ENCODE peak calls at places on chromosomes 2 and 18, in four cellular contexts. One of them, this sample, is unnamed.

GRCh38 chr2:26816893-26817292 is 31.0 kb downstream of the CENPA start:
- DNase-seq in right lobe of liver: no peak
- DNase-seq in cardiac fibroblast: no peak
- DNase-seq in choroid plexus epithelial cell: no peak
- DNase-seq in this sample: no peak

GRCh38 chr2:26613241-26614204 is 27.6 kb downstream of the CIB4 start:
- DNase-seq in right lobe of liver: no peak
- DNase-seq in cardiac fibroblast: peak; percentile 22
- DNase-seq in choroid plexus epithelial cell: peak; percentile 24
- DNase-seq in this sample: no peak

GRCh38 chr2:120520929-120521912 is 175.3 kb downstream of the INHBB start:
- DNase-seq in right lobe of liver: no peak
- DNase-seq in cardiac fibroblast: peak; percentile 47
- DNase-seq in choroid plexus epithelial cell: peak; percentile 59
- DNase-seq in this sample: no peak

GRCh38 chr2:167955264-167955906 is 292.0 kb downstream of the STK39 start:
- DNase-seq in right lobe of liver: no peak
- DNase-seq in cardiac fibroblast: no peak
- DNase-seq in choroid plexus epithelial cell: no peak
- DNase-seq in this sample: no peak

GRCh38 chr2:133829686-133830085 is 261.4 kb upstream of the NCKAP5 start:
- DNase-seq in right lobe of liver: no peak
- DNase-seq in cardiac fibroblast: no peak
- DNase-seq in choroid plexus epithelial cell: no peak
- DNase-seq in this sample: no peak

GRCh38 chr2:211899871-211900482 is 638.6 kb downstream of the ERBB4 start:
- DNase-seq in right lobe of liver: no peak
- DNase-seq in cardiac fibroblast: no peak
- DNase-seq in choroid plexus epithelial cell: peak; percentile 11
- DNase-seq in this sample: no peak

GRCh38 chr2:213004197-213004821 is 147.1 kb downstream of the IKZF2 start:
- DNase-seq in right lobe of liver: no peak
- DNase-seq in cardiac fibroblast: peak; percentile 33
- DNase-seq in choroid plexus epithelial cell: peak; percentile 34
- DNase-seq in this sample: no peak

GRCh38 chr2:83282851-83283250 is 1176.2 kb downstream of the SUCLG1 start:
- DNase-seq in right lobe of liver: no peak
- DNase-seq in cardiac fibroblast: no peak
- DNase-seq in choroid plexus epithelial cell: no peak
- DNase-seq in this sample: no peak

GRCh38 chr2:188024811-188025210 is 266.9 kb upstream of the GULP1 start:
- DNase-seq in right lobe of liver: no peak
- DNase-seq in cardiac fibroblast: peak; percentile 7
- DNase-seq in choroid plexus epithelial cell: peak; percentile 36
- DNase-seq in this sample: no peak

GRCh38 chr2:24201496-24201895 is 26.6 kb downstream of the FAM228A start:
- DNase-seq in right lobe of liver: no peak
- DNase-seq in cardiac fibroblast: no peak
- DNase-seq in choroid plexus epithelial cell: no peak
- DNase-seq in this sample: no peak

GRCh38 chr2:100262555-100263320 is 59.6 kb downstream of the LONRF2 start:
- DNase-seq in right lobe of liver: peak; percentile 74
- DNase-seq in cardiac fibroblast: peak; percentile 71
- DNase-seq in choroid plexus epithelial cell: peak; percentile 68
- DNase-seq in this sample: no peak

GRCh38 chr18:26813043-26813442 is 52.5 kb downstream of the AQP4 start:
- DNase-seq in right lobe of liver: peak; percentile 31
- DNase-seq in cardiac fibroblast: peak; percentile 2
- DNase-seq in choroid plexus epithelial cell: peak; percentile 56
- DNase-seq in this sample: no peak

GRCh38 chr2:239406316-239406995 is 5.6 kb upstream of the HDAC4 start:
- DNase-seq in right lobe of liver: no peak
- DNase-seq in cardiac fibroblast: no peak
- DNase-seq in choroid plexus epithelial cell: no peak
- DNase-seq in this sample: peak; percentile 80

GRCh38 chr2:151162185-151162584 is 99.5 kb downstream of the RBM43 start:
- DNase-seq in right lobe of liver: no peak
- DNase-seq in cardiac fibroblast: peak; percentile 74
- DNase-seq in choroid plexus epithelial cell: peak; percentile 72
- DNase-seq in this sample: no peak

GRCh38 chr18:70072678-70073077 is 125.0 kb upstream of the CD226 start:
- DNase-seq in right lobe of liver: no peak
- DNase-seq in cardiac fibroblast: peak; percentile 67
- DNase-seq in choroid plexus epithelial cell: peak; percentile 74
- DNase-seq in this sample: no peak

GRCh38 chr2:66693007-66693965 is 258.4 kb downstream of the MEIS1 start:
- DNase-seq in right lobe of liver: no peak
- DNase-seq in cardiac fibroblast: no peak
- DNase-seq in choroid plexus epithelial cell: no peak
- DNase-seq in this sample: no peak

GRCh38 chr18:77271720-77272481 is 22.3 kb downstream of the GALR1 start:
- DNase-seq in right lobe of liver: no peak
- DNase-seq in cardiac fibroblast: peak; percentile 35
- DNase-seq in choroid plexus epithelial cell: peak; percentile 93
- DNase-seq in this sample: no peak

GRCh38 chr18:32095156-32095555 is 3.5 kb downstream of the RNF138 start:
- DNase-seq in right lobe of liver: no peak
- DNase-seq in cardiac fibroblast: no peak
- DNase-seq in choroid plexus epithelial cell: no peak
- DNase-seq in this sample: no peak

GRCh38 chr18:40431071-40431998 is 1523.7 kb upstream of the PIK3C3 start:
- DNase-seq in right lobe of liver: no peak
- DNase-seq in cardiac fibroblast: no peak
- DNase-seq in choroid plexus epithelial cell: peak; percentile 7
- DNase-seq in this sample: no peak

GRCh38 chr2:85607268-85608215 is 4.3 kb downstream of the C2orf68 start:
- DNase-seq in right lobe of liver: no peak
- DNase-seq in cardiac fibroblast: no peak
- DNase-seq in choroid plexus epithelial cell: no peak
- DNase-seq in this sample: no peak

GRCh38 chr2:195805283-195805976 is 148.4 kb downstream of the SLC39A10 start:
- DNase-seq in right lobe of liver: no peak
- DNase-seq in cardiac fibroblast: no peak
- DNase-seq in choroid plexus epithelial cell: no peak
- DNase-seq in this sample: no peak

GRCh38 chr2:25473758-25474335 is 132.1 kb upstream of the DNMT3A start:
- DNase-seq in right lobe of liver: no peak
- DNase-seq in cardiac fibroblast: peak; percentile 72
- DNase-seq in choroid plexus epithelial cell: peak; percentile 67
- DNase-seq in this sample: no peak

GRCh38 chr2:26034597-26035067 is 748 bp downstream of the RAB10 start:
- DNase-seq in right lobe of liver: no peak
- DNase-seq in cardiac fibroblast: no peak
- DNase-seq in choroid plexus epithelial cell: no peak
- DNase-seq in this sample: no peak

GRCh38 chr2:199463000-199463692 is 5.4 kb upstream of the SATB2 start:
- DNase-seq in right lobe of liver: peak; percentile 79
- DNase-seq in cardiac fibroblast: peak; percentile 42
- DNase-seq in choroid plexus epithelial cell: peak; percentile 38
- DNase-seq in this sample: no peak

GRCh38 chr18:54086046-54086802 is 138.2 kb downstream of the MBD2 start:
- DNase-seq in right lobe of liver: no peak
- DNase-seq in cardiac fibroblast: no peak
- DNase-seq in choroid plexus epithelial cell: no peak
- DNase-seq in this sample: no peak

DNA sequence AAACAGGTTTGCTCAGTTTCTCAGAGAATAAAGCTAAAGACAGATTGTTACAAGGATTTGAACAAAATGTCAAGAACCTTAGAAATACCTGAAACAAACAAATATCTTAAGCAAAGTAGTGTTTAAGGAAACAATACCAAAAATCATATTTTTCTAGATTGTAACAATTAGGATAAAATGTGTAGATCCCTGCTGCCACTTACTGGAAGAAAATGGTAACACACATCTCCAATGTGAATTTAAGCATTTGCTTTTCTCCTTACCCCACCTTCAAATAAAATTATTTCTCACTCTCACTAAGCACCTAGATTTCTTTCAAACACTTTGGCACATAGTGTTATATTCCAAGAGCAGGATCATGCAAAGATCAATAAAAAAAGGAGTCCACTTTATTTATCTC is 34.9 kb downstream of the SUCLG1 start:
- DNase-seq in right lobe of liver: no peak
- DNase-seq in cardiac fibroblast: peak; percentile 29
- DNase-seq in choroid plexus epithelial cell: peak; percentile 54
- DNase-seq in this sample: no peak
- TF ChIP-seq CTCF in right lobe of liver: peak; percentile 37
- TF ChIP-seq CTCF in cardiac fibroblast: peak; percentile 43
- TF ChIP-seq CTCF in choroid plexus epithelial cell: peak; percentile 60
- TF ChIP-seq CTCF in this sample: peak; percentile 82

DNA sequence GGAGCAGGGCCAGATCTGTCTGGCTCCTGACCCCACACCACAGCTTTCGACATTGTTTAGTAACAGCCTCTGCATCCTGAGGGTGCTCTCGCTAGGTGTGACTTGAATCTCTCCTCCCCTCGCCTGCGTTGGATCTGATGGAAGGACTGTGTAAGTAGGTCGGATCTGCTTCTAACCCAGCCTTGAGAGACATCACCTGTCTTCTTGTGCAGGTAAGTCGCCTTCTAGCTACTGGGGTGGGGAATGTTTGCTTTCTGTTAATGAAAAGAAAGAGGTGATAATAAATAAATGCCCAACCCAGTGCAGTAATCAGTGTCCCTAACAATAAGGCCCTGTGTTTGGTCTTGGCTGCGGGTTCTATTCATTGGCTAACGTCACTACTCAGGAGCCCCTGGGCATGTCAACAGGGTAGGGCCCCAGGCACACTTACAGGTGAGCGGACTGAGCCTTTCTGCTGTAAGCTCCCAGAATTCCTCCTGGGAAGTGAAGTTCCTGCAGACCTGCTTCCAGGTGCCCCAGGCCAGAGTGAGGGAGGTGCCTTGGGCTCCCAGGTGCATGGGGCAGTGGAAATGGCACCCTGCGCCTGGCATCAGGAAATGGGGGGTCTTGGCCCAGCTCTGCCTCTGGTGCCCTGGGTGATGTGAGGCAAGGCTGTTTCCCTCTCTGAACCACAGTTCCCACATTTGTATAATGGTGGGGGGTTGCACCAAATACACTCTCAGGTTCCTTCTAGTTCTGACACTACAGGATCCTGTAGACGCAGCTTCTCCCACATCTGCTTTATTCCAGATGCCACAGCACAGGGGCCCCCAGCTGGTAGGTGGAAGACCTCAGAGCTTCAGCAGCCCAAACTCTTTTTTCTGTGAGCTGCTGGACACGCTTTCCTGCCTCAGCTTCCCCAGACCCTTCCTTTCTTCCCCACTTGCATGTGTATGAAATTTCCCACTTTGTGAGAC is 11.2 kb upstream of the FOSL2 start:
- DNase-seq in right lobe of liver: no peak
- DNase-seq in cardiac fibroblast: no peak
- DNase-seq in choroid plexus epithelial cell: no peak
- DNase-seq in this sample: no peak
- TF ChIP-seq CTCF in right lobe of liver: no peak
- TF ChIP-seq CTCF in cardiac fibroblast: no peak
- TF ChIP-seq CTCF in choroid plexus epithelial cell: no peak
- TF ChIP-seq CTCF in this sample: no peak

GRCh38 chr18:58407649-58408407 is 221.1 kb downstream of the ALPK2 start:
- DNase-seq in right lobe of liver: peak; percentile 79
- DNase-seq in cardiac fibroblast: no peak
- DNase-seq in choroid plexus epithelial cell: no peak
- DNase-seq in this sample: no peak
- TF ChIP-seq CTCF in right lobe of liver: no peak
- TF ChIP-seq CTCF in cardiac fibroblast: no peak
- TF ChIP-seq CTCF in choroid plexus epithelial cell: peak; percentile 5
- TF ChIP-seq CTCF in this sample: no peak

DNA sequence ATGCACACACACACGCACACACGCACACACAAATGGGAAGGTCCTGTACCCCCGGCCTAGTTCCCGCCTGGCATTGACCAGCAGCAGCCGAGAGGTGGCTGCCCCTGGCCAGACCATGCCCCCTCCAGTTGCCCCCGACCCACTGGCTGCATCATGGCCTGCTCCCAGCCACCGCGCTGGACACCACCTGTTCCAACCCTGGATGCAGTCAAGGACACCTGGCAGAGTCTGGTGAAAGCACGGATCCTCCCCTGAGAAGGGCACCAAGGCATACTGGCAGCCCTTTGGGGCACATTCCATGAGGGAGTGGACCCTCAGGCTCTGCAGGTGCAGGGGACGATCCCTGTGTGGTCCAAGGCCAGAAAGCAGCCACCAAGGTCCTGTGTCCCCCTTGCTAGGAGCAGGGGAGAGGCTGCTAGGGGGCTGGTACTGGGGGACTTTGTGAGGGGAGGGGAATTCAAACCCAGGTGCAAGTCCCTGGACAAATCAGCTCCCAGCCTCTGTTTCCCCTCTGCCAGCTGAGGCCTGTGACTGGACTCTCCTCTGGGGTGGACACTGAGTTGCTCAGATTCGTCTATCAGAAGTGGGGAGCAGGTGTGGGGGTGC is 3.4 kb downstream of the ESPNL start:
- DNase-seq in right lobe of liver: peak; percentile 3
- DNase-seq in cardiac fibroblast: no peak
- DNase-seq in choroid plexus epithelial cell: no peak
- DNase-seq in this sample: no peak
- TF ChIP-seq CTCF in right lobe of liver: no peak
- TF ChIP-seq CTCF in cardiac fibroblast: no peak
- TF ChIP-seq CTCF in choroid plexus epithelial cell: no peak
- TF ChIP-seq CTCF in this sample: no peak

This sample was measured in chondrocyte.